ENCODE peak calls at places on chromosomes 7 and 10, in eight cellular contexts. One of them, this sample, is unnamed.

GRCh38 chr10:126387931-126388911 is at the start of gene ADAM12:
- DNase-seq in AG20443: peak; percentile 78
- DNase-seq in mucosa of gallbladder: no peak
- DNase-seq in NCI-H2081: no peak
- DNase-seq in NCI-H460: no peak
- DNase-seq in AG08395: peak; percentile 48
- DNase-seq in stimulated activated CD8-positive, alpha-beta memory T cell treated with anti-CD3 and anti-CD28 coated beads, Interleukin-2, amount 100 ng/mL, for 48 hours: no peak
- DNase-seq in spleen: no peak
- DNase-seq in this sample: no peak

GRCh38 chr10:80203835-80204148 is 1.5 kb downstream of the ANXA11 start:
- DNase-seq in AG20443: no peak
- DNase-seq in mucosa of gallbladder: no peak
- DNase-seq in NCI-H2081: no peak
- DNase-seq in NCI-H460: no peak
- DNase-seq in AG08395: no peak
- DNase-seq in stimulated activated CD8-positive, alpha-beta memory T cell treated with anti-CD3 and anti-CD28 coated beads, Interleukin-2, amount 100 ng/mL, for 48 hours: no peak
- DNase-seq in spleen: no peak
- DNase-seq in this sample: no peak

GRCh38 chr10:16853201-16853600 is 36.0 kb upstream of the RSU1 start:
- DNase-seq in AG20443: no peak
- DNase-seq in mucosa of gallbladder: no peak
- DNase-seq in NCI-H2081: no peak
- DNase-seq in NCI-H460: peak; percentile 25
- DNase-seq in AG08395: peak; percentile 21
- DNase-seq in stimulated activated CD8-positive, alpha-beta memory T cell treated with anti-CD3 and anti-CD28 coated beads, Interleukin-2, amount 100 ng/mL, for 48 hours: no peak
- DNase-seq in spleen: no peak
- DNase-seq in this sample: peak; percentile 15

GRCh38 chr10:130354976-130355795 is 219.0 kb downstream of the GLRX3 start:
- DNase-seq in AG20443: no peak
- DNase-seq in mucosa of gallbladder: no peak
- DNase-seq in NCI-H2081: no peak
- DNase-seq in NCI-H460: no peak
- DNase-seq in AG08395: no peak
- DNase-seq in stimulated activated CD8-positive, alpha-beta memory T cell treated with anti-CD3 and anti-CD28 coated beads, Interleukin-2, amount 100 ng/mL, for 48 hours: no peak
- DNase-seq in spleen: peak; percentile 61
- DNase-seq in this sample: no peak

GRCh38 chr7:87886875-87887274 is 10.6 kb downstream of the DBF4 start:
- DNase-seq in AG20443: no peak
- DNase-seq in mucosa of gallbladder: no peak
- DNase-seq in NCI-H2081: peak; percentile 13
- DNase-seq in NCI-H460: peak; percentile 50
- DNase-seq in AG08395: peak; percentile 10
- DNase-seq in stimulated activated CD8-positive, alpha-beta memory T cell treated with anti-CD3 and anti-CD28 coated beads, Interleukin-2, amount 100 ng/mL, for 48 hours: no peak
- DNase-seq in spleen: no peak
- DNase-seq in this sample: peak; percentile 3

GRCh38 chr7:155289107-155289506 is 8.6 kb upstream of the INSIG1 start:
- DNase-seq in AG20443: no peak
- DNase-seq in mucosa of gallbladder: no peak
- DNase-seq in NCI-H2081: no peak
- DNase-seq in NCI-H460: no peak
- DNase-seq in AG08395: no peak
- DNase-seq in stimulated activated CD8-positive, alpha-beta memory T cell treated with anti-CD3 and anti-CD28 coated beads, Interleukin-2, amount 100 ng/mL, for 48 hours: no peak
- DNase-seq in spleen: no peak
- DNase-seq in this sample: no peak

GRCh38 chr10:11638055-11638698 is 26.7 kb upstream of the USP6NL start:
- DNase-seq in AG20443: no peak
- DNase-seq in mucosa of gallbladder: no peak
- DNase-seq in NCI-H2081: no peak
- DNase-seq in NCI-H460: no peak
- DNase-seq in AG08395: no peak
- DNase-seq in stimulated activated CD8-positive, alpha-beta memory T cell treated with anti-CD3 and anti-CD28 coated beads, Interleukin-2, amount 100 ng/mL, for 48 hours: no peak
- DNase-seq in spleen: peak; percentile 47
- DNase-seq in this sample: no peak

GRCh38 chr7:107180378-107180777 is 11.6 kb downstream of the HBP1 start:
- DNase-seq in AG20443: no peak
- DNase-seq in mucosa of gallbladder: no peak
- DNase-seq in NCI-H2081: no peak
- DNase-seq in NCI-H460: no peak
- DNase-seq in AG08395: no peak
- DNase-seq in stimulated activated CD8-positive, alpha-beta memory T cell treated with anti-CD3 and anti-CD28 coated beads, Interleukin-2, amount 100 ng/mL, for 48 hours: peak; percentile 50
- DNase-seq in spleen: no peak
- DNase-seq in this sample: peak; percentile 64

GRCh38 chr7:27165655-27166474 is 528 bp upstream of the HOXA9 start:
- DNase-seq in AG20443: peak; percentile 21
- DNase-seq in mucosa of gallbladder: no peak
- DNase-seq in NCI-H2081: no peak
- DNase-seq in NCI-H460: no peak
- DNase-seq in AG08395: no peak
- DNase-seq in stimulated activated CD8-positive, alpha-beta memory T cell treated with anti-CD3 and anti-CD28 coated beads, Interleukin-2, amount 100 ng/mL, for 48 hours: no peak
- DNase-seq in spleen: peak; percentile 30
- DNase-seq in this sample: no peak

GRCh38 chr7:101597941-101598340 is 31.2 kb downstream of the MYL10 start:
- DNase-seq in AG20443: no peak
- DNase-seq in mucosa of gallbladder: no peak
- DNase-seq in NCI-H2081: no peak
- DNase-seq in NCI-H460: no peak
- DNase-seq in AG08395: no peak
- DNase-seq in stimulated activated CD8-positive, alpha-beta memory T cell treated with anti-CD3 and anti-CD28 coated beads, Interleukin-2, amount 100 ng/mL, for 48 hours: no peak
- DNase-seq in spleen: peak; percentile 34
- DNase-seq in this sample: no peak

GRCh38 chr7:44147026-44147881 is 6.1 kb upstream of the MYL7 start:
- DNase-seq in AG20443: no peak
- DNase-seq in mucosa of gallbladder: no peak
- DNase-seq in NCI-H2081: no peak
- DNase-seq in NCI-H460: no peak
- DNase-seq in AG08395: no peak
- DNase-seq in stimulated activated CD8-positive, alpha-beta memory T cell treated with anti-CD3 and anti-CD28 coated beads, Interleukin-2, amount 100 ng/mL, for 48 hours: no peak
- DNase-seq in spleen: no peak
- DNase-seq in this sample: no peak

GRCh38 chr7:105438847-105439173 is 50.1 kb upstream of the SRPK2 start:
- DNase-seq in AG20443: no peak
- DNase-seq in mucosa of gallbladder: no peak
- DNase-seq in NCI-H2081: no peak
- DNase-seq in NCI-H460: no peak
- DNase-seq in AG08395: no peak
- DNase-seq in stimulated activated CD8-positive, alpha-beta memory T cell treated with anti-CD3 and anti-CD28 coated beads, Interleukin-2, amount 100 ng/mL, for 48 hours: no peak
- DNase-seq in spleen: no peak
- DNase-seq in this sample: no peak

GRCh38 chr7:50595538-50596102 is 30.4 kb upstream of the DDC start:
- DNase-seq in AG20443: peak; percentile 66
- DNase-seq in mucosa of gallbladder: peak; percentile 38
- DNase-seq in NCI-H2081: peak; percentile 36
- DNase-seq in NCI-H460: no peak
- DNase-seq in AG08395: peak; percentile 54
- DNase-seq in stimulated activated CD8-positive, alpha-beta memory T cell treated with anti-CD3 and anti-CD28 coated beads, Interleukin-2, amount 100 ng/mL, for 48 hours: no peak
- DNase-seq in spleen: no peak
- DNase-seq in this sample: peak; percentile 34

GRCh38 chr10:97426776-97427570 is 982 bp downstream of the PGAM1 start:
- DNase-seq in AG20443: no peak
- DNase-seq in mucosa of gallbladder: no peak
- DNase-seq in NCI-H2081: no peak
- DNase-seq in NCI-H460: no peak
- DNase-seq in AG08395: no peak
- DNase-seq in stimulated activated CD8-positive, alpha-beta memory T cell treated with anti-CD3 and anti-CD28 coated beads, Interleukin-2, amount 100 ng/mL, for 48 hours: no peak
- DNase-seq in spleen: no peak
- DNase-seq in this sample: no peak

GRCh38 chr7:63041786-63042185 is 956.9 kb upstream of the ZNF722 start:
- DNase-seq in AG20443: no peak
- DNase-seq in mucosa of gallbladder: no peak
- DNase-seq in NCI-H2081: no peak
- DNase-seq in NCI-H460: no peak
- DNase-seq in AG08395: no peak
- DNase-seq in stimulated activated CD8-positive, alpha-beta memory T cell treated with anti-CD3 and anti-CD28 coated beads, Interleukin-2, amount 100 ng/mL, for 48 hours: no peak
- DNase-seq in spleen: no peak
- DNase-seq in this sample: no peak

GRCh38 chr10:71587941-71588573 is 131.5 kb downstream of the C10orf105 start:
- DNase-seq in AG20443: no peak
- DNase-seq in mucosa of gallbladder: no peak
- DNase-seq in NCI-H2081: no peak
- DNase-seq in NCI-H460: no peak
- DNase-seq in AG08395: no peak
- DNase-seq in stimulated activated CD8-positive, alpha-beta memory T cell treated with anti-CD3 and anti-CD28 coated beads, Interleukin-2, amount 100 ng/mL, for 48 hours: no peak
- DNase-seq in spleen: no peak
- DNase-seq in this sample: no peak

GRCh38 chr7:66776800-66777468 is 36.4 kb downstream of the RABGEF1 start:
- DNase-seq in AG20443: no peak
- DNase-seq in mucosa of gallbladder: no peak
- DNase-seq in NCI-H2081: no peak
- DNase-seq in NCI-H460: no peak
- DNase-seq in AG08395: no peak
- DNase-seq in stimulated activated CD8-positive, alpha-beta memory T cell treated with anti-CD3 and anti-CD28 coated beads, Interleukin-2, amount 100 ng/mL, for 48 hours: no peak
- DNase-seq in spleen: no peak
- DNase-seq in this sample: no peak

GRCh38 chr10:127906548-127907377 is at the start of gene PTPRE:
- DNase-seq in AG20443: peak; percentile 95
- DNase-seq in mucosa of gallbladder: peak; percentile 66
- DNase-seq in NCI-H2081: no peak
- DNase-seq in NCI-H460: peak; percentile 44
- DNase-seq in AG08395: peak; percentile 87
- DNase-seq in stimulated activated CD8-positive, alpha-beta memory T cell treated with anti-CD3 and anti-CD28 coated beads, Interleukin-2, amount 100 ng/mL, for 48 hours: peak; percentile 52
- DNase-seq in spleen: peak; percentile 96
- DNase-seq in this sample: peak; percentile 40

GRCh38 chr10:22620929-22621328 is 93.4 kb downstream of the PIP4K2A start:
- DNase-seq in AG20443: no peak
- DNase-seq in mucosa of gallbladder: no peak
- DNase-seq in NCI-H2081: no peak
- DNase-seq in NCI-H460: no peak
- DNase-seq in AG08395: no peak
- DNase-seq in stimulated activated CD8-positive, alpha-beta memory T cell treated with anti-CD3 and anti-CD28 coated beads, Interleukin-2, amount 100 ng/mL, for 48 hours: no peak
- DNase-seq in spleen: no peak
- DNase-seq in this sample: no peak

GRCh38 chr10:77898323-77899079 is 28.1 kb downstream of the DLG5 start:
- DNase-seq in AG20443: no peak
- DNase-seq in mucosa of gallbladder: peak; percentile 85
- DNase-seq in NCI-H2081: no peak
- DNase-seq in NCI-H460: no peak
- DNase-seq in AG08395: no peak
- DNase-seq in stimulated activated CD8-positive, alpha-beta memory T cell treated with anti-CD3 and anti-CD28 coated beads, Interleukin-2, amount 100 ng/mL, for 48 hours: no peak
- DNase-seq in spleen: no peak
- DNase-seq in this sample: no peak

GRCh38 chr10:22427890-22428571 is 82.7 kb downstream of the SPAG6 start:
- DNase-seq in AG20443: peak; percentile 74
- DNase-seq in mucosa of gallbladder: no peak
- DNase-seq in NCI-H2081: peak; percentile 10
- DNase-seq in NCI-H460: peak; percentile 21
- DNase-seq in AG08395: peak; percentile 86
- DNase-seq in stimulated activated CD8-positive, alpha-beta memory T cell treated with anti-CD3 and anti-CD28 coated beads, Interleukin-2, amount 100 ng/mL, for 48 hours: no peak
- DNase-seq in spleen: no peak
- DNase-seq in this sample: peak; percentile 92

GRCh38 chr7:87510430-87510875 is 35.0 kb upstream of the ABCB4 start:
- DNase-seq in AG20443: no peak
- DNase-seq in mucosa of gallbladder: no peak
- DNase-seq in NCI-H2081: no peak
- DNase-seq in NCI-H460: no peak
- DNase-seq in AG08395: no peak
- DNase-seq in stimulated activated CD8-positive, alpha-beta memory T cell treated with anti-CD3 and anti-CD28 coated beads, Interleukin-2, amount 100 ng/mL, for 48 hours: no peak
- DNase-seq in spleen: no peak
- DNase-seq in this sample: no peak

This sample was measured in HCT116.